ENCODE peak calls at places on chromosomes 2 and 18, in six cellular contexts. E, J, R, B, T and S are unnamed samples.

GRCh38 chr2:128504242-128505149 is 185.8 kb upstream of the HS6ST1 start:
- DNase-seq in E (no peak), J (no peak), R (no peak), B (no peak), T (no peak), S (no peak)

GRCh38 chr2:239380831-239381708 is 19.8 kb downstream of the HDAC4 start:
- DNase-seq in E (no peak), J (no peak), R (peak; percentile 59), B (peak; percentile 45), T (no peak), S (peak; percentile 64)

GRCh38 chr2:172878260-172878659 is 142.6 kb downstream of the RAPGEF4 start:
- DNase-seq in E (peak; percentile 29), J (no peak), R (no peak), B (no peak), T (no peak), S (no peak)

GRCh38 chr18:25247725-25248124 is 104.2 kb downstream of the ZNF521 start:
- DNase-seq in E (peak; percentile 36), J (no peak), R (no peak), B (no peak), T (no peak), S (no peak)

GRCh38 chr18:8685914-8686216 is 19.5 kb upstream of the MTCL1 start:
- DNase-seq in E (no peak), J (no peak), R (no peak), B (no peak), T (no peak), S (no peak)

GRCh38 chr2:107633580-107634147 is 193.0 kb upstream of the RGPD4 start:
- DNase-seq in E (peak; percentile 93), J (no peak), R (no peak), B (no peak), T (no peak), S (no peak)

GRCh38 chr18:51020536-51020935 is 9.5 kb upstream of the SMAD4 start:
- DNase-seq in E (no peak), J (no peak), R (no peak), B (no peak), T (peak; percentile 28), S (no peak)

GRCh38 chr2:237497009-237497819 is 10.2 kb downstream of the MLPH start:
- DNase-seq in E (no peak), J (no peak), R (no peak), B (no peak), T (no peak), S (no peak)

GRCh38 chr2:239211391-239212094 is 189.3 kb downstream of the HDAC4 start:
- DNase-seq in E (no peak), J (no peak), R (no peak), B (no peak), T (no peak), S (no peak)

GRCh38 chr18:68275616-68276015 is 439.3 kb downstream of the TMX3 start:
- DNase-seq in E (peak; percentile 95), J (no peak), R (no peak), B (no peak), T (no peak), S (no peak)

GRCh38 chr2:227655454-227655853 is 11.2 kb upstream of the SCYGR5 start:
- DNase-seq in E (peak; percentile 95), J (no peak), R (peak; percentile 18), B (no peak), T (no peak), S (no peak)